ENCODE peak calls at places on chromosomes 7 and 10, in nine cellular contexts. J, B, E, X, S, R, P, V and I are unnamed samples.

GRCh38 chr10:48648172-48648942 is 36.3 kb upstream of the WDFY4 start:
- DNase-seq in J (no peak), B (no peak), E (no peak), X (no peak), S (no peak), R (no peak), P (no peak), V (no peak), I (peak; percentile 45)

GRCh38 chr10:22503315-22504090 is 158.2 kb downstream of the SPAG6 start:
- DNase-seq in J (no peak), B (no peak), E (no peak), X (peak; percentile 20), S (no peak), R (no peak), P (peak; percentile 31), V (peak; percentile 60), I (peak; percentile 78)

GRCh38 chr10:102537948-102538347 is 34.2 kb downstream of the SUFU start:
- DNase-seq in J (no peak), B (no peak), E (no peak), X (no peak), S (no peak), R (no peak), P (no peak), V (no peak), I (no peak)

GRCh38 chr10:70456164-70456563 is 14.7 kb upstream of the NODAL start:
- DNase-seq in J (no peak), B (no peak), E (no peak), X (no peak), S (no peak), R (no peak), P (no peak), V (no peak), I (peak; percentile 59)

GRCh38 chr10:44715081-44715480 is 196.1 kb upstream of the TMEM72 start:
- DNase-seq in J (no peak), B (no peak), E (no peak), X (no peak), S (no peak), R (no peak), P (peak; percentile 42), V (peak; percentile 29), I (no peak)

GRCh38 chr7:128406147-128406985 is 3.4 kb downstream of the IMPDH1 start:
- DNase-seq in J (no peak), B (no peak), E (no peak), X (no peak), S (no peak), R (no peak), P (no peak), V (no peak), I (no peak)

GRCh38 chr7:37916673-37917660 is at the start of gene SFRP4:
- DNase-seq in J (no peak), B (peak; percentile 9), E (no peak), X (peak; percentile 70), S (no peak), R (no peak), P (peak; percentile 25), V (peak; percentile 23), I (peak; percentile 82)

GRCh38 chr7:118352854-118353453 is 128.4 kb downstream of the ANKRD7 start:
- DNase-seq in J (no peak), B (no peak), E (no peak), X (peak; percentile 50), S (no peak), R (no peak), P (peak; percentile 6), V (no peak), I (no peak)

GRCh38 chr7:18320971-18321567 is 174.5 kb upstream of the HDAC9 start:
- DNase-seq in J (no peak), B (no peak), E (no peak), X (peak; percentile 75), S (peak; percentile 5), R (no peak), P (peak; percentile 74), V (peak; percentile 13), I (no peak)

GRCh38 chr7:107799645-107800264 is 3.3 kb downstream of the SLC26A3 start:
- DNase-seq in J (no peak), B (no peak), E (no peak), X (peak; percentile 29), S (no peak), R (no peak), P (no peak), V (no peak), I (no peak)

GRCh38 chr10:122124808-122125207 is 135.8 kb downstream of the TACC2 start:
- DNase-seq in J (no peak), B (no peak), E (no peak), X (no peak), S (no peak), R (no peak), P (no peak), V (no peak), I (no peak)

GRCh38 chr7:105306160-105306784 is 82.4 kb downstream of the SRPK2 start:
- DNase-seq in J (no peak), B (no peak), E (no peak), X (peak; percentile 31), S (no peak), R (no peak), P (no peak), V (no peak), I (no peak)

GRCh38 chr10:4770766-4771553 is 55.0 kb upstream of the AKR1E2 start:
- DNase-seq in J (no peak), B (no peak), E (no peak), X (peak; percentile 65), S (no peak), R (no peak), P (peak; percentile 99), V (peak; percentile 24), I (no peak)

GRCh38 chr7:134514663-134515062 is 12.7 kb upstream of the AKR1B10 start:
- DNase-seq in J (no peak), B (no peak), E (no peak), X (peak; percentile 72), S (peak; percentile 30), R (no peak), P (peak; percentile 87), V (peak; percentile 42), I (no peak)

GRCh38 chr7:125830743-125831142 is 901.1 kb upstream of the POT1 start:
- DNase-seq in J (no peak), B (no peak), E (no peak), X (no peak), S (no peak), R (no peak), P (no peak), V (no peak), I (no peak)

GRCh38 chr10:72525277-72525676 is 100.6 kb downstream of the MICU1 start:
- DNase-seq in J (no peak), B (no peak), E (no peak), X (no peak), S (no peak), R (no peak), P (peak; percentile 51), V (no peak), I (no peak)

GRCh38 chr10:62264702-62265436 is 3.8 kb downstream of the RTKN2 start:
- DNase-seq in J (no peak), B (no peak), E (no peak), X (peak; percentile 82), S (no peak), R (no peak), P (peak; percentile 91), V (peak; percentile 67), I (peak; percentile 80)

GRCh38 chr7:157508477-157508881 is 171.7 kb downstream of the DNAJB6 start:
- DNase-seq in J (no peak), B (no peak), E (no peak), X (no peak), S (no peak), R (no peak), P (no peak), V (no peak), I (no peak)

GRCh38 chr10:4473977-4474376 is 352.0 kb upstream of the AKR1E2 start:
- DNase-seq in J (no peak), B (no peak), E (no peak), X (peak; percentile 30), S (no peak), R (no peak), P (peak; percentile 9), V (no peak), I (peak; percentile 61)

GRCh38 chr7:23938937-23939552 is 229.0 kb downstream of the STK31 start:
- DNase-seq in J (no peak), B (no peak), E (no peak), X (peak; percentile 83), S (peak; percentile 5), R (no peak), P (peak; percentile 71), V (peak; percentile 48), I (peak; percentile 76)